ENCODE peak calls at places on chromosomes 5 and 9, in six cellular contexts. P is memory B cell; D is amniotic stem cell; X is mesothelial cell of epicardium; W is CD8-positive, alpha-beta memory T cell; L is body of pancreas. C is an unnamed sample.

GRCh38 chr5:168706655-168707069 is 127.5 kb upstream of the PANK3 start:
- DNase-seq in P (no peak), D (no peak), X (peak), W (no peak), L (peak), C (no peak)

GRCh38 chr9:135329571-135330306 is 149.8 kb upstream of the PPP1R26 start:
- DNase-seq in P (no peak), D (no peak), X (peak), W (no peak), L (no peak), C (no peak)

GRCh38 chr5:136729901-136730355 is 364.6 kb upstream of the TRPC7 start:
- DNase-seq in P (no peak), D (peak), X (no peak), W (no peak), L (no peak), C (no peak)

GRCh38 chr9:120904061-120904998 is 22.3 kb downstream of the TRAF1 start:
- DNase-seq in P (peak), D (no peak), X (no peak), W (peak), L (no peak), C (no peak)

GRCh38 chr5:172175263-172175719 is 12.7 kb downstream of the STK10 start:
- DNase-seq in P (peak), D (no peak), X (no peak), W (peak), L (no peak), C (no peak)

GRCh38 chr5:150279618-150280017 is 10.0 kb downstream of the CAMK2A start:
- DNase-seq in P (no peak), D (no peak), X (no peak), W (no peak), L (no peak), C (no peak)

GRCh38 chr9:35710818-35711500 is 21.0 kb downstream of the TLN1 start:
- DNase-seq in P (no peak), D (no peak), X (no peak), W (no peak), L (no peak), C (no peak)

GRCh38 chr9:89864257-89864656 is 259.4 kb downstream of the GADD45G start:
- DNase-seq in P (no peak), D (no peak), X (no peak), W (no peak), L (no peak), C (no peak)

GRCh38 chr5:160697281-160697680 is 154.7 kb downstream of the ATP10B start:
- DNase-seq in P (no peak), D (no peak), X (no peak), W (no peak), L (no peak), C (no peak)

GRCh38 chr5:96483878-96484277 is 50.8 kb upstream of the PCSK1 start:
- DNase-seq in P (no peak), D (peak), X (no peak), W (no peak), L (no peak), C (no peak)

GRCh38 chr9:124390812-124391658 is 24.2 kb downstream of the PSMB7 start:
- DNase-seq in P (no peak), D (no peak), X (no peak), W (no peak), L (no peak), C (no peak)

GRCh38 chr5:89267764-89268163 is 384.8 kb upstream of the MEF2C start:
- DNase-seq in P (no peak), D (no peak), X (no peak), W (no peak), L (no peak), C (no peak)

GRCh38 chr5:149492781-149493180 is 58.5 kb downstream of the CSNK1A1 start:
- DNase-seq in P (no peak), D (no peak), X (no peak), W (no peak), L (no peak), C (no peak)

GRCh38 chr5:110478899-110479298 is 247.6 kb downstream of the TMEM232 start:
- DNase-seq in P (no peak), D (peak), X (no peak), W (no peak), L (no peak), C (no peak)

GRCh38 chr9:11871832-11872231 is 821.4 kb upstream of the TYRP1 start:
- DNase-seq in P (no peak), D (no peak), X (no peak), W (no peak), L (no peak), C (no peak)

GRCh38 chr9:130128782-130129424 is 43.3 kb upstream of the NCS1 start:
- DNase-seq in P (peak), D (peak), X (no peak), W (peak), L (no peak), C (no peak)

GRCh38 chr9:134564431-134565170 is 77.0 kb upstream of the COL5A1 start:
- DNase-seq in P (no peak), D (no peak), X (peak), W (no peak), L (no peak), C (no peak)

GRCh38 chr9:116115731-116116353 is 37.7 kb upstream of the PAPPA start:
- DNase-seq in P (no peak), D (no peak), X (no peak), W (no peak), L (no peak), C (no peak)

GRCh38 chr9:36276840-36277239 is 18.6 kb upstream of the GNE start:
- DNase-seq in P (no peak), D (peak), X (no peak), W (no peak), L (peak), C (no peak)

GRCh38 chr9:110028281-110029075 is 179.5 kb downstream of the C9orf152 start:
- DNase-seq in P (no peak), D (no peak), X (no peak), W (no peak), L (no peak), C (no peak)

GRCh38 chr5:116858705-116859333 is 284.2 kb upstream of the SEMA6A start:
- DNase-seq in P (no peak), D (no peak), X (no peak), W (no peak), L (no peak), C (no peak)

GRCh38 chr5:103375356-103375755 is 116.8 kb downstream of the MACIR start:
- DNase-seq in P (no peak), D (peak), X (no peak), W (no peak), L (no peak), C (no peak)

GRCh38 chr9:33233659-33234335 is 6.2 kb upstream of the SPINK4 start:
- DNase-seq in P (no peak), D (peak), X (no peak), W (no peak), L (peak), C (no peak)

GRCh38 chr9:113570749-113571711 is 107.5 kb downstream of the RGS3 start:
- DNase-seq in P (no peak), D (no peak), X (no peak), W (no peak), L (peak), C (no peak)

GRCh38 chr9:132042324-132042723 is 37.3 kb downstream of the MED27 start:
- DNase-seq in P (no peak), D (peak), X (no peak), W (no peak), L (no peak), C (no peak)

GRCh38 chr9:105972805-105973204 is 278.5 kb downstream of the TMEM38B start:
- DNase-seq in P (no peak), D (no peak), X (no peak), W (no peak), L (no peak), C (no peak)

GRCh38 chr9:132942541-132943182 is 1.8 kb downstream of the TSC1 start:
- DNase-seq in P (no peak), D (no peak), X (no peak), W (no peak), L (no peak), C (no peak)

GRCh38 chr9:121557581-121558422 is 58.2 kb upstream of the GGTA1 start:
- DNase-seq in P (no peak), D (peak), X (peak), W (no peak), L (peak), C (no peak)

GRCh38 chr5:17024686-17025180 is 88.6 kb upstream of the MYO10 start:
- DNase-seq in P (no peak), D (peak), X (no peak), W (no peak), L (no peak), C (no peak)

GRCh38 chr5:61991861-61992260 is 314.1 kb upstream of the KIF2A start:
- DNase-seq in P (no peak), D (no peak), X (no peak), W (no peak), L (no peak), C (no peak)

GRCh38 chr9:91347370-91347769 is 14.3 kb downstream of the AUH start:
- DNase-seq in P (no peak), D (no peak), X (no peak), W (no peak), L (no peak), C (no peak)

GRCh38 chr9:121074370-121075250 is at the start of gene CNTRL:
- DNase-seq in P (peak), D (peak), X (peak), W (peak), L (peak), C (peak)

GRCh38 chr9:73118898-73119554 is 32.6 kb upstream of the ANXA1 start:
- DNase-seq in P (no peak), D (no peak), X (no peak), W (no peak), L (no peak), C (no peak)

GRCh38 chr5:127846884-127847283 is 143.7 kb downstream of the CCDC192 start:
- DNase-seq in P (no peak), D (no peak), X (no peak), W (no peak), L (no peak), C (no peak)

GRCh38 chr5:149242339-149242738 is 29.3 kb upstream of the AFAP1L1 start:
- DNase-seq in P (no peak), D (no peak), X (no peak), W (no peak), L (no peak), C (no peak)